ENCODE peak calls at places on chromosome 4, in five cellular contexts. One of them, this sample, is unnamed.

GRCh38 chr4:118120120-118120760 is 86.0 kb downstream of the NDST3 start:
- DNase-seq in SJSA1: no peak
- DNase-seq in activated gamma-delta T cell: no peak
- DNase-seq in NCI-H2081: no peak
- DNase-seq in CD4-positive, alpha-beta T cell: no peak
- DNase-seq in this sample: no peak

GRCh38 chr4:142595222-142595871 is 250.8 kb downstream of the INPP4B start:
- DNase-seq in CD4-positive, alpha-beta T cell: no peak
- DNase-seq in SJSA1: no peak
- DNase-seq in NCI-H2081: no peak
- DNase-seq in activated gamma-delta T cell: no peak
- DNase-seq in this sample: no peak

GRCh38 chr4:74969507-74970474 is 36.9 kb downstream of the PARM1 start:
- DNase-seq in CD4-positive, alpha-beta T cell: no peak
- DNase-seq in SJSA1: no peak
- DNase-seq in activated gamma-delta T cell: no peak
- DNase-seq in NCI-H2081: no peak
- DNase-seq in this sample: no peak

GRCh38 chr4:119244832-119245231 is 32.3 kb downstream of the USP53 start:
- DNase-seq in SJSA1: no peak
- DNase-seq in activated gamma-delta T cell: no peak
- DNase-seq in NCI-H2081: no peak
- DNase-seq in CD4-positive, alpha-beta T cell: no peak
- DNase-seq in this sample: no peak

GRCh38 chr4:20370284-20370683 is 118.6 kb downstream of the SLIT2 start:
- DNase-seq in CD4-positive, alpha-beta T cell: no peak
- DNase-seq in SJSA1: no peak
- DNase-seq in NCI-H2081: no peak
- DNase-seq in activated gamma-delta T cell: no peak
- DNase-seq in this sample: no peak

GRCh38 chr4:30840571-30840970 is 120.4 kb downstream of the PCDH7 start:
- DNase-seq in CD4-positive, alpha-beta T cell: no peak
- DNase-seq in activated gamma-delta T cell: no peak
- DNase-seq in NCI-H2081: no peak
- DNase-seq in SJSA1: no peak
- DNase-seq in this sample: no peak

GRCh38 chr4:7815562-7815961 is 124.1 kb downstream of the AFAP1 start:
- DNase-seq in SJSA1: peak
- DNase-seq in NCI-H2081: no peak
- DNase-seq in CD4-positive, alpha-beta T cell: no peak
- DNase-seq in activated gamma-delta T cell: no peak
- DNase-seq in this sample: no peak

GRCh38 chr4:108141213-108142045 is 27.3 kb downstream of the LEF1 start:
- DNase-seq in NCI-H2081: peak
- DNase-seq in SJSA1: no peak
- DNase-seq in activated gamma-delta T cell: no peak
- DNase-seq in CD4-positive, alpha-beta T cell: no peak
- DNase-seq in this sample: no peak

GRCh38 chr4:40225497-40225896 is 28.7 kb downstream of the RHOH start:
- DNase-seq in NCI-H2081: no peak
- DNase-seq in SJSA1: no peak
- DNase-seq in CD4-positive, alpha-beta T cell: no peak
- DNase-seq in activated gamma-delta T cell: no peak
- DNase-seq in this sample: no peak

GRCh38 chr4:4574792-4575191 is 32.9 kb upstream of the STX18 start:
- DNase-seq in NCI-H2081: no peak
- DNase-seq in CD4-positive, alpha-beta T cell: peak
- DNase-seq in activated gamma-delta T cell: no peak
- DNase-seq in SJSA1: peak
- DNase-seq in this sample: no peak

GRCh38 chr4:155529197-155529596 is 137.5 kb upstream of the GUCY1A1 start:
- DNase-seq in activated gamma-delta T cell: no peak
- DNase-seq in NCI-H2081: no peak
- DNase-seq in SJSA1: no peak
- DNase-seq in CD4-positive, alpha-beta T cell: no peak
- DNase-seq in this sample: no peak

GRCh38 chr4:39324446-39324845 is 41.7 kb downstream of the RFC1 start:
- DNase-seq in activated gamma-delta T cell: no peak
- DNase-seq in CD4-positive, alpha-beta T cell: no peak
- DNase-seq in SJSA1: no peak
- DNase-seq in NCI-H2081: no peak
- DNase-seq in this sample: no peak

GRCh38 chr4:101065346-101065745 is 282.0 kb downstream of the PPP3CA start:
- DNase-seq in NCI-H2081: no peak
- DNase-seq in activated gamma-delta T cell: no peak
- DNase-seq in CD4-positive, alpha-beta T cell: no peak
- DNase-seq in SJSA1: no peak
- DNase-seq in this sample: no peak

GRCh38 chr4:174764105-174764729 is 64.8 kb downstream of the GLRA3 start:
- DNase-seq in SJSA1: peak
- DNase-seq in NCI-H2081: peak
- DNase-seq in activated gamma-delta T cell: no peak
- DNase-seq in CD4-positive, alpha-beta T cell: no peak
- DNase-seq in this sample: no peak

GRCh38 chr4:25861422-25861926 is 1.3 kb downstream of the SEL1L3 start:
- DNase-seq in activated gamma-delta T cell: no peak
- DNase-seq in CD4-positive, alpha-beta T cell: no peak
- DNase-seq in SJSA1: peak
- DNase-seq in NCI-H2081: no peak
- DNase-seq in this sample: no peak

GRCh38 chr4:663438-664428 is 10.3 kb downstream of the ATP5ME start:
- DNase-seq in NCI-H2081: no peak
- DNase-seq in CD4-positive, alpha-beta T cell: peak
- DNase-seq in activated gamma-delta T cell: peak
- DNase-seq in SJSA1: no peak
- DNase-seq in this sample: peak

GRCh38 chr4:177001271-177002175 is 208.8 kb upstream of the VEGFC start:
- DNase-seq in SJSA1: peak
- DNase-seq in NCI-H2081: no peak
- DNase-seq in CD4-positive, alpha-beta T cell: no peak
- DNase-seq in activated gamma-delta T cell: no peak
- DNase-seq in this sample: no peak

GRCh38 chr4:43394976-43395375 is 502.5 kb downstream of the GRXCR1 start:
- DNase-seq in activated gamma-delta T cell: no peak
- DNase-seq in CD4-positive, alpha-beta T cell: no peak
- DNase-seq in SJSA1: no peak
- DNase-seq in NCI-H2081: no peak
- DNase-seq in this sample: no peak

GRCh38 chr4:46894841-46895240 is 14.2 kb downstream of the COX7B2 start:
- DNase-seq in CD4-positive, alpha-beta T cell: no peak
- DNase-seq in activated gamma-delta T cell: no peak
- DNase-seq in NCI-H2081: no peak
- DNase-seq in SJSA1: no peak
- DNase-seq in this sample: no peak

This sample was measured in CD8-positive, alpha-beta T cell.